ENCODE peak calls at places on chromosome 5, in ten cellular contexts. A is heart left ventricle; F is neuronal stem cell; O is OCI-LY7; H is ovary; Z is right cardiac atrium; G is small intestine; X is esophagus muscularis mucosa; Q is fibroblast of lung; D is CD4-positive, alpha-beta memory T cell. V is an unnamed sample. For H3K9me3, the result is how much of the 10 kb centered on the place peaks cover.

GRCh38 chr5:52139888-52140580 is 647.7 kb upstream of the ITGA1 start:
- DNase-seq in O (no peak), H (no peak), Q (no peak), X (no peak), A (no peak), F (no peak), D (no peak), Z (no peak), G (no peak), V (no peak)

GRCh38 chr5:91381134-91381773 is 1.9 kb downstream of the ARRDC3 start:
- DNase-seq in H (no peak), D (no peak), A (no peak), F (peak), Z (no peak), X (no peak), G (no peak), O (no peak), Q (no peak), V (no peak)

GRCh38 chr5:28012538-28012937 is 974.2 kb upstream of the CDH9 start:
- DNase-seq in D (no peak), Q (no peak), O (no peak), X (no peak), A (no peak), F (no peak), Z (no peak), H (no peak), G (no peak), V (no peak)

GRCh38 chr5:115949096-115949495 is 13.2 kb upstream of the LVRN start:
- DNase-seq in Z (no peak), D (no peak), A (no peak), H (no peak), Q (peak), F (no peak), G (no peak), X (no peak), O (no peak), V (no peak)

GRCh38 chr5:72152506-72152905 is 45.2 kb downstream of the MAP1B start:
- DNase-seq in X (no peak), A (no peak), O (no peak), Q (peak), H (no peak), Z (no peak), G (no peak), F (no peak), D (no peak), V (no peak)

GRCh38 chr5:75373862-75374261 is 36.8 kb downstream of the HMGCR start:
- DNase-seq in X (no peak), Z (no peak), D (no peak), Q (no peak), F (no peak), O (no peak), H (no peak), G (no peak), A (no peak), V (no peak)

GRCh38 chr5:33275921-33276705 is 164.7 kb upstream of the TARS1 start:
- DNase-seq in F (no peak), Z (no peak), X (no peak), G (no peak), H (no peak), Q (peak), O (no peak), A (no peak), D (no peak), V (no peak)

GRCh38 chr5:138981606-138982005 is 106.5 kb upstream of the LRRTM2 start:
- DNase-seq in Q (peak), X (no peak), A (no peak), O (no peak), H (no peak), G (no peak), D (peak), F (no peak), Z (no peak), V (no peak)

GRCh38 chr5:173498871-173499470 is 117.5 kb downstream of the BOD1 start:
- DNase-seq in D (no peak), G (no peak), Q (peak), X (peak), H (peak), F (peak), O (no peak), Z (peak), A (no peak), V (no peak)

GRCh38 chr5:14145356-14146334 is 2.5 kb downstream of the TRIO start:
- DNase-seq in Z (no peak), O (no peak), X (no peak), H (no peak), A (no peak), D (no peak), Q (peak), G (peak), F (no peak), V (no peak)
- H3K27ac ChIP-seq in Z (peak), O (peak), X (peak), H (peak), A (peak), D (no peak), Q (peak), G (peak), F (no peak), V (peak)

GRCh38 chr5:77192444-77193050 is 17.9 kb upstream of the PDE8B start:
- DNase-seq in O (no peak), A (no peak), Z (no peak), Q (no peak), D (no peak), G (no peak), H (no peak), F (no peak), X (no peak), V (no peak)
- H3K9me3 ChIP-seq in O (under half), A (under half), Z (under half), Q (under half), D (under half), G (under half), H (under half), F (under half), X (under half), V (under half)

GRCh38 chr5:74116266-74116665 is 490.3 kb downstream of the ARHGEF28 start:
- DNase-seq in Q (peak), G (no peak), H (no peak), Z (no peak), A (no peak), X (peak), D (no peak), O (no peak), F (no peak), V (no peak)

GRCh38 chr5:74109344-74109743 is 483.3 kb downstream of the ARHGEF28 start:
- DNase-seq in A (no peak), Q (no peak), Z (no peak), D (no peak), F (no peak), X (no peak), H (no peak), O (no peak), G (no peak), V (no peak)

GRCh38 chr5:74112372-74112875 is 486.4 kb downstream of the ARHGEF28 start:
- DNase-seq in H (no peak), O (no peak), Q (no peak), Z (no peak), A (no peak), F (no peak), G (no peak), X (peak), D (no peak), V (no peak)

DNA sequence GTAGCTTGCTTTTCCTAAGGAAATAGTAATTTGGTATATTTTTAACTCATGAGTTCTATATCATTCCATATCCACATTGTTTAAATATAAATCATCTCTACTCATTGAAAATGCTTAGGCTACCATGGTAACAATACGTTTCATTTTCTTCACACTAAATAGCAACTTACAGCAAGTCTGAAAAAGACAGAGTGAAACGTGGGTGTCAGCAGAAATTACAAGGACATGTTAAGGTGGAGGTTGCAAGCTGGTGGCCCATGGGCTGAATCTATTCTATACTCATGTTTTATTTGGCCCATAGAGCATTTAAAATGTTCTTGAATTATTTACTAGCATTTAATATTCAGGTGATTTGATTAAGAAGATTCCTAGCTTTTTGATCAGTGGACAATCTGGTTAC is 488.0 kb downstream of the ARHGEF28 start:
- DNase-seq in D (no peak), A (no peak), H (no peak), X (no peak), Z (no peak), G (no peak), Q (no peak), O (no peak), F (no peak), V (no peak)
- H3K27ac ChIP-seq in D (no peak), A (no peak), H (no peak), X (no peak), Z (no peak), G (no peak), Q (no peak), O (no peak), F (no peak), V (no peak)

GRCh38 chr5:86463339-86463738 is 154.4 kb upstream of the COX7C start:
- DNase-seq in Q (no peak), H (no peak), X (no peak), A (no peak), O (no peak), G (no peak), D (no peak), Z (no peak), F (no peak), V (no peak)
- H3K9me3 ChIP-seq in Q (under half), H (under half), X (under half), A (under half), O (under half), G (under half), D (under half), Z (under half), F (under half), V (under half)

GRCh38 chr5:15835514-15835913 is 335.5 kb downstream of the FBXL7 start:
- DNase-seq in H (no peak), A (no peak), Q (peak), Z (no peak), D (no peak), X (no peak), G (no peak), O (no peak), F (no peak), V (no peak)
- H3K27ac ChIP-seq in H (no peak), A (no peak), Q (no peak), Z (no peak), D (no peak), X (no peak), G (no peak), O (no peak), F (no peak), V (no peak)

GRCh38 chr5:68047035-68047434 is 168.5 kb upstream of the PIK3R1 start:
- DNase-seq in Q (peak), Z (no peak), X (no peak), H (no peak), D (no peak), F (no peak), G (no peak), A (no peak), O (no peak), V (no peak)
- H3K9me3 ChIP-seq in Q (under half), Z (under half), X (under half), H (under half), D (under half), F (under half), G (under half), A (under half), O (under half), V (under half)

DNA sequence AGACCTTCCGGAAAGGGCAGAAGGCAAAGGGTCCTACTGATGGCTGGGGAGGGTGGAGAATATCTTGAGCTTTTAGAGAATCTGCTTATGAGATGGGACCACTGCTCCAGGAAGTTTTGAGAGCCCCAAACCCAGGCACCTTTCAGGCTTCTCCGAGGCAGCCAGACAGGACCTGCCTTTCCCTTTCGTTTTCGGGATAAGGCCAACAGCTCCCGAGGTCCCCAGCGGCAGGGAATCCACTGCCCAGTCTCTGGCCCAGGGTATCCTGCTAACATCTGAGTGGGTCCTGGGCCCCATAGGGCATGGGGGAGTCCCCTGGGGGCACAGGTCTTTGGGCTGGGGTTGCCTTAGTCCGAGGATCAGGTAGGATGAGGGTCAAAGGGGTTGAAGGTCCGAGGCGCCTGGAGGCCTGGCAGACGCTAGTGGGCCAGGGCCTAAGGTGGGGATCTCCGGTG is 3.3 kb downstream of the PITX1 start:
- DNase-seq in Z (no peak), A (peak), D (no peak), H (no peak), G (peak), Q (no peak), X (no peak), O (no peak), F (no peak), V (no peak)
- H3K27ac ChIP-seq in Z (no peak), A (no peak), D (no peak), H (no peak), G (peak), Q (no peak), X (peak), O (no peak), F (no peak), V (peak)

DNA sequence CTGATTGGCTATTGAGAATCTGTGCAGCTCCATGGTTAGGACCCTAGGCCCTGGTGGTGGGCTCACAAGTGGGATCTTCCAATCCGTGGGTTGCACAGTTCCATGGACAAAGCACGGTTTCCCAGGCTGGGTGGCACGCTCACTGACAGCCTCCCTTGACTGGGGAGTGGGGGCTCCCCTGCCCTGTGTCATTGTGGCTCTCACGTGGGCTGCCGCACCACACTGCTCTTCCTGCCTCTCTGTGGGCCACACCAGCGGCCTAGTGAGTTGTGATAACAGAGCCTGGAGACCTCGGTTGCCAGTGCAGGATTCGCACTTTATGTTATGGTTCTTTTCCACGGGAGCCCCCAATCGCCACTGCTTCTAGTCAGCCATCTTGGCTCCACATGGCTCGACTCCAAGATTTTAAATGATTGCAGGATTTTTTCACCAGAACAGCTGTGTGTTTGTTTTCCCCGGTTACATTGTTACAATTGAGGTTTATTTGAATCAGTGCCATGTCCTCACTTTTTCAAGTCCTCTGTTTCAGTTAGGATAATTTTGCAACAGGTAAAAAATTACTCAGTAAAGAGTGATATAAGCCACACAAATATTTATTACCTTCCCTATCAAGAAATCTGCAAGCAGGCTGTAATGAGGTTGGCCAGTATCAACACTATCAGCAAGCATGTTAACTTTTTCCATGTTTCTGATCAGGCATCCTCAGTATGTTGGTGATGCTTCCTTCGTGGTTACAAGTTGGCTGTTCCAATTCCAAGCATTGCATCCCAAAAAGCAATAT is 253.8 kb downstream of the ZNF608 start:
- DNase-seq in A (no peak), G (no peak), O (no peak), Q (peak), D (no peak), Z (no peak), H (no peak), F (no peak), X (no peak), V (no peak)
- H3K9me3 ChIP-seq in A (under half), G (under half), O (under half), Q (under half), D (under half), Z (under half), H (under half), F (under half), X (under half), V (under half)

GRCh38 chr5:129077433-129078075 is 17.0 kb upstream of the ISOC1 start:
- DNase-seq in H (no peak), F (no peak), O (no peak), Q (no peak), G (no peak), Z (no peak), D (no peak), X (no peak), A (no peak), V (no peak)
- H3K27ac ChIP-seq in H (no peak), F (no peak), O (no peak), Q (no peak), G (no peak), Z (no peak), D (no peak), X (peak), A (no peak), V (no peak)